ENCODE peak calls at places on chromosomes 5 and 9, in four cellular contexts. S is lower lobe of right lung, G is lung, Z is pancreas. D is an unnamed sample.

GRCh38 chr5:132764671-132765070 is 12.4 kb downstream of the SEPTIN8 start:
- DNase-seq in S (no peak), G (no peak), Z (no peak), D (peak)

GRCh38 chr5:122586351-122586750 is 188.5 kb upstream of the SNX2 start:
- DNase-seq in S (no peak), G (no peak), Z (no peak), D (no peak)

GRCh38 chr9:127536499-127536898 is 75.6 kb upstream of the STXBP1 start:
- DNase-seq in S (no peak), G (no peak), Z (no peak), D (no peak)

GRCh38 chr9:117344892-117345660 is 69.8 kb downstream of the ASTN2 start:
- DNase-seq in S (no peak), G (no peak), Z (no peak), D (no peak)

GRCh38 chr5:158898185-158899177 is 201.2 kb downstream of the EBF1 start:
- DNase-seq in S (no peak), G (no peak), Z (no peak), D (no peak)

GRCh38 chr9:23702311-23702922 is 123.6 kb downstream of the ELAVL2 start:
- DNase-seq in S (no peak), G (no peak), Z (no peak), D (no peak)

GRCh38 chr9:104864675-104865104 is 63.3 kb downstream of the ABCA1 start:
- DNase-seq in S (no peak), G (no peak), Z (no peak), D (no peak)

GRCh38 chr5:102835715-102836114 is 80.6 kb downstream of the PAM start:
- DNase-seq in S (no peak), G (no peak), Z (no peak), D (no peak)

GRCh38 chr5:156186760-156187159 is 140.2 kb upstream of the SGCD start:
- DNase-seq in S (no peak), G (no peak), Z (no peak), D (no peak)

GRCh38 chr5:61254969-61255555 is 77.0 kb upstream of the ZSWIM6 start:
- DNase-seq in S (no peak), G (no peak), Z (peak), D (no peak)

GRCh38 chr5:155082401-155082800 is 68.8 kb downstream of the KIF4B start:
- DNase-seq in S (no peak), G (no peak), Z (no peak), D (no peak)

GRCh38 chr9:982660-983240 is 6.3 kb downstream of the DMRT3 start:
- DNase-seq in S (no peak), G (no peak), Z (no peak), D (no peak)

GRCh38 chr5:174678107-174678506 is 46.3 kb upstream of the MSX2 start:
- DNase-seq in S (no peak), G (no peak), Z (no peak), D (no peak)

GRCh38 chr9:72526901-72527800 is 5.7 kb downstream of the TMC1 start:
- DNase-seq in S (peak), G (peak), Z (peak), D (peak)

GRCh38 chr5:157613385-157614245 is 38.0 kb upstream of the ADAM19 start:
- DNase-seq in S (no peak), G (no peak), Z (no peak), D (no peak)

GRCh38 chr5:39140558-39141168 is 66.5 kb upstream of the RICTOR start:
- DNase-seq in S (no peak), G (no peak), Z (no peak), D (no peak)

GRCh38 chr5:112342364-112342763 is 76.7 kb downstream of the EPB41L4A start:
- DNase-seq in S (no peak), G (no peak), Z (no peak), D (no peak)

GRCh38 chr9:127950513-127951210 is 13.0 kb upstream of the DPM2 start:
- DNase-seq in S (no peak), G (no peak), Z (peak), D (no peak)

GRCh38 chr9:90894956-90895687 is 93.5 kb downstream of the SYK start:
- DNase-seq in S (no peak), G (no peak), Z (no peak), D (no peak)

GRCh38 chr5:131609774-131610173 is 25.3 kb downstream of the RAPGEF6 start:
- DNase-seq in S (no peak), G (no peak), Z (no peak), D (no peak)

GRCh38 chr9:72459308-72459707 is 62.1 kb upstream of the TMC1 start:
- DNase-seq in S (no peak), G (no peak), Z (no peak), D (no peak)

GRCh38 chr9:121440265-121440664 is 59.4 kb downstream of the GGTA1 start:
- DNase-seq in S (no peak), G (no peak), Z (no peak), D (no peak)

GRCh38 chr5:138503487-138504270 is 38.4 kb downstream of the EGR1 start:
- DNase-seq in S (no peak), G (no peak), Z (no peak), D (peak)

GRCh38 chr5:172939045-172939444 is 20.2 kb upstream of the RPL26L1 start:
- DNase-seq in S (no peak), G (no peak), Z (no peak), D (no peak)

GRCh38 chr9:95936579-95937075 is 61.1 kb downstream of the ERCC6L2 start:
- DNase-seq in S (no peak), G (no peak), Z (no peak), D (no peak)

GRCh38 chr5:135462304-135462703 is 10.2 kb upstream of the TIFAB start:
- DNase-seq in S (no peak), G (no peak), Z (no peak), D (peak)

DNA sequence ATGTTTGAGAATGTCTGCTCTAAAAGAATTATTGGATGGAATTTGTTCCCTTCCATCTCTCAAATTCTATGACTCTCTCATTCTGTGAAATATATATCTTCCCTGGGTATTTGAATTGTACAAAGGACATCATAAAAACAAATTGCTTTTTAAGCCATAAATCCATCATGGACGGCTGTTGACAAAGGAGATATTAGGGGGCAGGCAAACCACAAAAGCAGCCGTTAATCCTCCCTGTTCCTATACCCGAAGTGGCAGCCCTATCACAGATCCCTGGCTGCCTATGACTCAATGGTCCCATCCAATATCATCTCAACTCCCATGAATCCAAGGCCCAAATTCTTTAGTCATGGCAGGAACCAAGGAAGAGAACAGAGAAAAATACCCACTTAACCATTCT is 59.7 kb downstream of the FAM114A2 start:
- DNase-seq in S (no peak), G (no peak), Z (no peak), D (no peak)
- H3K4me3 ChIP-seq in S (no peak), G (no peak), Z (no peak), D (no peak)

GRCh38 chr9:132439153-132439552 is 29.1 kb downstream of the CFAP77 start:
- DNase-seq in S (no peak), G (no peak), Z (no peak), D (no peak)

GRCh38 chr9:132440769-132441168 is 30.8 kb downstream of the CFAP77 start:
- DNase-seq in S (no peak), G (no peak), Z (no peak), D (no peak)

GRCh38 chr9:132446887-132447286 is 36.9 kb downstream of the CFAP77 start:
- DNase-seq in S (no peak), G (no peak), Z (no peak), D (no peak)

GRCh38 chr9:132447346-132447745 is 37.3 kb downstream of the CFAP77 start:
- DNase-seq in S (no peak), G (no peak), Z (no peak), D (no peak)

GRCh38 chr9:132443951-132444615 is 34.1 kb downstream of the CFAP77 start:
- DNase-seq in S (no peak), G (no peak), Z (no peak), D (no peak)
- H3K27ac ChIP-seq in S (no peak), G (no peak), Z (no peak), D (no peak)

GRCh38 chr9:92094655-92095054 is 20.6 kb downstream of the SPTLC1 start:
- DNase-seq in S (no peak), G (no peak), Z (no peak), D (no peak)

GRCh38 chr9:92095236-92095635 is 20.0 kb downstream of the SPTLC1 start:
- DNase-seq in S (no peak), G (no peak), Z (no peak), D (no peak)

GRCh38 chr9:92100237-92100911 is 14.8 kb downstream of the SPTLC1 start:
- DNase-seq in S (no peak), G (no peak), Z (no peak), D (no peak)

GRCh38 chr9:92098638-92099037 is 16.6 kb downstream of the SPTLC1 start:
- DNase-seq in S (no peak), G (no peak), Z (no peak), D (no peak)

DNA sequence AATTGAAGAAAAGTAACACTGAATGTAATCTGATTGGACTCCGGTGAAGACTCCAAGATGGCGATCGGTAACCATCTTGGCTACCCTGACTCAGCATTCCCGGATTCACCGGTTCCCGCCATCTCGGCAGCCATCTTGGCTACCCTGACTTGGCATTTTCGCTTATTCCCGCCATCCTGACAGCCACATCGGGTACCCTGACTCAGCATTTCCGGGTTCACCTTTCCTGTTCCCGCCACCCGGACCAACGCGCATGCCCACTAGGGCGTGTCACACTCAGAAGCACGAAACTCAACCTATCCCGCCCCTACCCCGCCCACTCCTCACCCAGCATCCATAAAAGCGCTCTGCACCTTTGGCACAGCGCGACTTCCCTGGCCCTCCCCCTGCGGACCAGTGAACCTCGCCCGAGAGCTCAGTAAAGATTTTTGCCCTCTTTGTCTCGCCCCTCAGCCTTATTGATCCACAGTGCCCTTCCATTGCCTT is 17.2 kb downstream of the SPTLC1 start:
- DNase-seq in S (peak), G (peak), Z (peak), D (peak)
- H3K4me3 ChIP-seq in S (no peak), G (peak), Z (peak), D (peak)

GRCh38 chr5:1516615-1517601 is 6.9 kb downstream of the LPCAT1 start:
- DNase-seq in S (peak), G (peak), Z (no peak), D (peak)

GRCh38 chr5:1515311-1515920 is 8.3 kb downstream of the LPCAT1 start:
- DNase-seq in S (peak), G (peak), Z (no peak), D (peak)

GRCh38 chr5:1514027-1514818 is 9.5 kb downstream of the LPCAT1 start:
- DNase-seq in S (no peak), G (peak), Z (no peak), D (no peak)

GRCh38 chr5:1517838-1518237 is 5.9 kb downstream of the LPCAT1 start:
- DNase-seq in S (peak), G (peak), Z (no peak), D (peak)

DNA sequence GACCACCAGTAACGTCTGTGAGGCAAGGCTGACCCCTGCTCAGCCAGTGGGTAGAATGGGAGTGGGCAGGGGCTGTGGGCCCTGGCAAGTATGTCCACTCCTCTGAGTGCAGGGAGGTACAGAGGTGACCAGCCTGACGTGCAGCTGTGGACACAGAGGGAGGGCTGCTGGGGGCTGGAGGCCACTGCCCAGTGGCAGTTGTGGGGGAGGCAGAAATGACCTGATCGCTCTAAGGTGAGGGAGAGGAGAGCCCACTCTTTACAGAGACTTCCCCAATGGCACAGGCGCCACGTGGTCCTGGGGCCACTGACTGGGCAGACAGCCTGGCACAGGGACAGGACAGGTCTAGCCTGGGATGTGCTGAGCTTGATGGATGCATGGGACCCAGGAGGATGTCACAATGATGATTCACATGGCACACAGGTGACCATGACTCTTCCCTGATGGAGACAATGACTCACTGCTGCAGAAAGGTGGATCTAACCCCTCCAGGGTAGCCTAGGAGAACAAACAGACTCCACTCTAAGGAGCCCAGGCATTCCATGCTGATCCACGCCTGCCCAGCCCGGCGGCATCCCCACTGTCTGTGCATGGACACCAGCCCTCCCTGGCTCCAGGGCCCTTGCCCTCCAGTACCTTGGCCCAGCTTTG is 7.7 kb downstream of the LPCAT1 start:
- DNase-seq in S (no peak), G (peak), Z (no peak), D (peak)
- H3K27ac ChIP-seq in S (peak), G (no peak), Z (no peak), D (no peak)

DNA sequence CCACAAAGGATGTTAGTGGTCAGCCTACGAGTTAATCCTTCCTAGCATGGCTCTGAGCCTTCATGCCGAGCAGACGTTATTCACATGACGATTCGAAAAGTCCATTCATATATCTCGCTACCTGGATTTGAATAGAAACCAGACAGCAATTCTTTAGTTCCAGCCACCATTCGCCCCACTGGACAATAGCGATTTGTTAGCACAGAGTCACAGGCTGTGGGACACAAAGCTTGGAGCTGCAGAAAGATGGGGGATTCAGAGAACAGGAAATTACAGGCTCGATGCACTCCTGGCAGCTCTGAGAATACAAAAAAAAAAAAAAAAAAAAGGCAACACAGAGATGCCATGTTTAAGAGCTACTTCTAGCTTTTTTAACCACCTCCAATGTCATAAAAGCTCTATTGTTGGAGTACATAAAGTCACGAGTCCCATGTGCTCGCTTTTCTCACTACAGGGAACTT is 110.7 kb downstream of the NR6A1 start:
- DNase-seq in S (no peak), G (no peak), Z (no peak), D (no peak)
- H3K4me3 ChIP-seq in S (peak), G (peak), Z (peak), D (no peak)

GRCh38 chr9:131112374-131113159 is 12.8 kb upstream of the NUP214 start:
- DNase-seq in S (no peak), G (no peak), Z (no peak), D (no peak)
- H3K27ac ChIP-seq in S (no peak), G (no peak), Z (no peak), D (no peak)

DNA sequence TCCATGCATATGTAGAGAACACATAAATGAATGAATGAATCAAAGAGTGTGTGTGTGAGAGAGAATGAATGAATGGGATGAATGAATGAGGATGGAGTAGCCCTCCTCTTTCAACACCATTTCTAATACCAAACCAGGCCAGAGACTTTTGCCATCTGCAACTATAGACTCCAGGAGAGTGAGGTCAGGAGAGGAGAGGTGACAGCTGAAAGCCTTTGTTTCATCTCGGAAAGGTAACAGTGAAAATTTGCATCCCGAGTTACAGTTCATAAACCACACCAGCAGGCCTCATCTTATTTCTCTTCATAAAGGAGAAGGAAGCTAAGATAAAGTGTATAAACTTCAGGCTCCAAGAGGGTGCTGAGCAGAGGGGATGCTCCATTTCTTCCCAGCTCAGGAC is 255.3 kb upstream of the KLF4 start:
- DNase-seq in S (no peak), G (no peak), Z (no peak), D (no peak)
- H3K4me3 ChIP-seq in S (no peak), G (no peak), Z (no peak), D (no peak)

DNA sequence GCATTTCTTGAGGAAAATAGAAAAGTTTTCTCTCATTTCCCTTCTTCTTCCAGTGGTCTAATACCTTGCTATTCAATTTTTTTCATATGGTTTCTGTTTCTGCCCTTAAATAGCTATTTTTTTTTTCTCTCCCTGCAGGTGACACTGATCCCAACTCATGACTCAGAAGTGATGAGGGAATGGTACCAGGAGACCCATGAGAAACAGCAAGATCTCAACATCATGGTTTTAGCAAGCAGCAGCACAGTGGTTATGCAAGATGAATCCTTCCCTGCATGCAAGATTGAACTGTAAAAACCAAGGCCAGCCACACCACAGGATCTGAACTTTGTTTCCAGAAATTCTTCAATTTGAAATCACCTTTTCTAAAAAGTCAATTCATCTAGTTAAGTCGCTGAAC is 97.7 kb downstream of the MAP1B start:
- DNase-seq in S (no peak), G (no peak), Z (no peak), D (no peak)
- H3K27ac ChIP-seq in S (no peak), G (no peak), Z (no peak), D (no peak)

DNA sequence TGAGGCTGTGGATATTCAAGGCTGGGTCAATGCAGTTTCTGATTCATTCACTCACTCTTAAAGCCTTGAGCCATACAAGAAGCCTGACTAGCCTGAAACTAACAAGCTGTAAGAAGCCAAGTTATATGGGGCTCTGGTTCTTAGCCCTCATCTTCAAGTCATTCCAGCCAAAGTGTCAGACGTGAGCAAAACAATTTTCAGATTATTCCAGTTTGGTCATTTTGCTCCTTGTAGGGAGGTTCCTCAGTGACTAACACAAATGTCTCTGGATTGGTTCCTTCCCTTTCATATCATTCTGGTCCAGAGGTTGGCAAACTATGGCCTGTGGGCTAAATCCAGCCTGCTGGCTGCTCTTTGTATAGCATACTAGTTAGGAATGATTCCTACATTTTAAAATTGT is 12.5 kb upstream of the SHOC1 start:
- DNase-seq in S (no peak), G (no peak), Z (no peak), D (no peak)
- H3K4me3 ChIP-seq in S (no peak), G (no peak), Z (no peak), D (no peak)

DNA sequence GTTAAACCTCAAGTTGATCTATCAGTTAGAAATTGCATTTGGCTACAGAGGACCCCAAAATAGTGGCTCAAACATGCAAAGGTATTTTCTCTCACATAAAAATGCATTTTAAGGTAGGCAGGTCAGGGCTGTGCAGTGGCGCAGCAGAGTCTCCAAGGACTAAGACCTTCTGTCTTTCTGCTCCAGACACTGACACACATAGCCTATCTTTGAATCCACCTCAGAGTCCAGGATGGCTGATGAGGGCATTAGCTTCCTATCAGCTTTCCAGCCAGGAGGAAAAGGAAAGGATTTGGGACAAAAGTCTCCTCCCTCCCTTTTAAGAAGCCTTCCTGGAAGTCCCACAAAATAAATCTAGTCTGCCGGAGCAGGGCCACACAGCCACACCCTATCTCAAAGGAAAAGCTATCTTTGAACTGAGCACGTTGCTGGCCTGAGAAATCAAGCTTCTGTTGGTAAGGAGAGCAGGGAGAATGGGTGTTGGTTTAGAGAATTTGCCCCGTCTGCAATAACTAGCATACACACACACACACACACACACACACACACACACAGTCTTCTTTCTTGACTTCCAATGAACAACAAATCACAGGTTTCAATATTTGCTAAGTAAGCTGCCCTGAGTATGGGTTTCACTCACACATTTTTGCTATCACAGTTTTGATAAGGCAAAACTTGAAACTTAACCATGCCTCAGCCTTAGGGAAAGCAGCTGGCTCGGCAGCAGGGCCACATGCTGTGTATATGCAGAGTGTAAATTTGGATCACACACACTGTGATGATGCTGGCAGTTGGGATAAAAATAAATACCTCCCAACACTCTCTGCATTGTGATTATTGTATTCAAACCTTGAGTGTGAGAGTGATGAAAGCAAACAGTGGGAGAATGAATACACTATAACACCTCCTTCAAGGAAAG is 116.6 kb upstream of the MAP3K1 start:
- DNase-seq in S (no peak), G (no peak), Z (no peak), D (no peak)
- H3K27ac ChIP-seq in S (peak), G (no peak), Z (peak), D (no peak)